ENCODE peak calls at places on chromosomes 3 and 15, in four cellular contexts. One of them, this sample, is unnamed.
A peak's percentile ranks its signal among the peaks of the same experiment; 100 is the strongest.

GRCh38 chr15:84950570-84951111 is 31.0 kb upstream of the PDE8A start:
- DNase-seq in HepG2: no peak
- DNase-seq in HCT116: no peak
- DNase-seq in GM12878: no peak
- DNase-seq in this sample: no peak

GRCh38 chr3:87867001-87867400 is 191.8 kb downstream of the CGGBP1 start:
- DNase-seq in HCT116: no peak
- DNase-seq in GM12878: no peak
- DNase-seq in HepG2: no peak
- DNase-seq in this sample: no peak

GRCh38 chr3:101611023-101611422 is 37.0 kb downstream of the PCNP start:
- DNase-seq in HCT116: no peak
- DNase-seq in HepG2: no peak
- DNase-seq in GM12878: peak; percentile 15
- DNase-seq in this sample: no peak

GRCh38 chr3:49611714-49612113 is 57.4 kb downstream of the BSN start:
- DNase-seq in HCT116: no peak
- DNase-seq in HepG2: no peak
- DNase-seq in GM12878: no peak
- DNase-seq in this sample: no peak

GRCh38 chr3:187000711-187001151 is 70.4 kb downstream of the ST6GAL1 start:
- DNase-seq in GM12878: peak; percentile 99
- DNase-seq in HepG2: no peak
- DNase-seq in HCT116: no peak
- DNase-seq in this sample: no peak

GRCh38 chr3:70516081-70516480 is 203.6 kb upstream of the MDFIC2 start:
- DNase-seq in GM12878: no peak
- DNase-seq in HCT116: no peak
- DNase-seq in HepG2: no peak
- DNase-seq in this sample: no peak

GRCh38 chr3:46496745-46497555 is 826 bp upstream of the RTP3 start:
- DNase-seq in HCT116: no peak
- DNase-seq in HepG2: no peak
- DNase-seq in GM12878: peak; percentile 8
- DNase-seq in this sample: no peak

GRCh38 chr3:114872056-114872455 is 275.0 kb downstream of the ZBTB20 start:
- DNase-seq in HCT116: no peak
- DNase-seq in HepG2: no peak
- DNase-seq in GM12878: no peak
- DNase-seq in this sample: no peak

GRCh38 chr3:182438398-182438797 is 354.9 kb upstream of the ATP11B start:
- DNase-seq in HCT116: no peak
- DNase-seq in GM12878: no peak
- DNase-seq in HepG2: peak; percentile 2
- DNase-seq in this sample: no peak

GRCh38 chr3:144491333-144491732 is 519.7 kb downstream of the DIPK2A start:
- DNase-seq in HCT116: no peak
- DNase-seq in HepG2: no peak
- DNase-seq in GM12878: no peak
- DNase-seq in this sample: no peak

GRCh38 chr3:182979719-182980191 is 583 bp downstream of the DCUN1D1 start:
- DNase-seq in HCT116: no peak
- DNase-seq in HepG2: peak; percentile 12
- DNase-seq in GM12878: no peak
- DNase-seq in this sample: no peak

GRCh38 chr3:188051801-188052228 is 102.1 kb upstream of the LPP start:
- DNase-seq in HepG2: no peak
- DNase-seq in HCT116: no peak
- DNase-seq in GM12878: no peak
- DNase-seq in this sample: no peak

GRCh38 chr3:25297667-25298585 is 130.1 kb upstream of the RARB start:
- DNase-seq in HepG2: no peak
- DNase-seq in GM12878: no peak
- DNase-seq in HCT116: no peak
- DNase-seq in this sample: no peak

GRCh38 chr3:81339040-81339845 is 422.2 kb downstream of the GBE1 start:
- DNase-seq in HCT116: no peak
- DNase-seq in HepG2: peak; percentile 12
- DNase-seq in GM12878: no peak
- DNase-seq in this sample: peak; percentile 8

GRCh38 chr3:177525987-177526712 is 328.9 kb upstream of the TBL1XR1 start:
- DNase-seq in GM12878: no peak
- DNase-seq in HepG2: peak; percentile 54
- DNase-seq in HCT116: no peak
- DNase-seq in this sample: no peak

GRCh38 chr3:165254812-165255211 is 58.6 kb upstream of the SLITRK3 start:
- DNase-seq in GM12878: no peak
- DNase-seq in HCT116: peak; percentile 39
- DNase-seq in HepG2: peak; percentile 16
- DNase-seq in this sample: peak; percentile 10

GRCh38 chr3:49519916-49520385 is 34.3 kb upstream of the BSN start:
- DNase-seq in HepG2: no peak
- DNase-seq in HCT116: no peak
- DNase-seq in GM12878: no peak
- DNase-seq in this sample: no peak

GRCh38 chr3:99878005-99878404 is 60.3 kb downstream of the CMSS1 start:
- DNase-seq in GM12878: no peak
- DNase-seq in HCT116: peak; percentile 51
- DNase-seq in HepG2: peak; percentile 67
- DNase-seq in this sample: no peak

GRCh38 chr3:73255609-73256029 is 194.2 kb downstream of the EBLN2 start:
- DNase-seq in GM12878: no peak
- DNase-seq in HCT116: no peak
- DNase-seq in HepG2: no peak
- DNase-seq in this sample: no peak

GRCh38 chr3:171772427-171773056 is 37.7 kb downstream of the PLD1 start:
- DNase-seq in HepG2: peak; percentile 46
- DNase-seq in HCT116: peak; percentile 52
- DNase-seq in GM12878: no peak
- DNase-seq in this sample: no peak

GRCh38 chr3:16290007-16290826 is 25.2 kb downstream of the OXNAD1 start:
- DNase-seq in HCT116: peak; percentile 24
- DNase-seq in HepG2: peak; percentile 37
- DNase-seq in GM12878: no peak
- DNase-seq in this sample: peak; percentile 20

GRCh38 chr3:186477033-186477432 is 67.1 kb downstream of the CRYGS start:
- DNase-seq in GM12878: no peak
- DNase-seq in HepG2: no peak
- DNase-seq in HCT116: no peak
- DNase-seq in this sample: no peak

GRCh38 chr15:40276927-40277326 is 5.9 kb downstream of the ANKRD63 start:
- DNase-seq in HCT116: no peak
- DNase-seq in GM12878: no peak
- DNase-seq in HepG2: peak; percentile 56
- DNase-seq in this sample: no peak

GRCh38 chr3:170425491-170426239 is 7.0 kb downstream of the CLDN11 start:
- DNase-seq in GM12878: no peak
- DNase-seq in HCT116: no peak
- DNase-seq in HepG2: peak; percentile 97
- DNase-seq in this sample: no peak

GRCh38 chr3:192130534-192131132 is 596.7 kb downstream of the FGF12 start:
- DNase-seq in HCT116: peak; percentile 60
- DNase-seq in GM12878: peak; percentile 13
- DNase-seq in HepG2: peak; percentile 42
- DNase-seq in this sample: peak; percentile 8

GRCh38 chr15:43187544-43188155 is 2.4 kb downstream of the CCNDBP1 start:
- DNase-seq in HCT116: peak; percentile 24
- DNase-seq in HepG2: peak; percentile 53
- DNase-seq in GM12878: no peak
- DNase-seq in this sample: no peak

GRCh38 chr3:9914559-9915251 is 2.2 kb upstream of the IL17RC start:
- DNase-seq in HCT116: no peak
- DNase-seq in GM12878: no peak
- DNase-seq in HepG2: peak; percentile 44
- DNase-seq in this sample: no peak

GRCh38 chr15:74171965-74172541 is 1.5 kb upstream of the ISLR start:
- DNase-seq in HepG2: no peak
- DNase-seq in GM12878: no peak
- DNase-seq in HCT116: no peak
- DNase-seq in this sample: no peak

GRCh38 chr15:56272474-56272873 is 28.8 kb upstream of the RFX7 start:
- DNase-seq in GM12878: no peak
- DNase-seq in HCT116: no peak
- DNase-seq in HepG2: no peak
- DNase-seq in this sample: no peak

GRCh38 chr3:115667175-115668065 is 44.1 kb downstream of the GAP43 start:
- DNase-seq in HCT116: no peak
- DNase-seq in GM12878: no peak
- DNase-seq in HepG2: no peak
- DNase-seq in this sample: no peak

GRCh38 chr3:156763386-156763785 is 62.8 kb upstream of the LEKR1 start:
- DNase-seq in HCT116: no peak
- DNase-seq in GM12878: no peak
- DNase-seq in HepG2: no peak
- DNase-seq in this sample: no peak

GRCh38 chr3:180829409-180830405 is 82.8 kb upstream of the FXR1 start:
- DNase-seq in HCT116: no peak
- DNase-seq in GM12878: no peak
- DNase-seq in HepG2: no peak
- DNase-seq in this sample: no peak

GRCh38 chr3:149480326-149481017 is 6.0 kb downstream of the TM4SF4 start:
- DNase-seq in HCT116: peak; percentile 76
- DNase-seq in HepG2: peak; percentile 85
- DNase-seq in GM12878: peak; percentile 52
- DNase-seq in this sample: peak; percentile 92

GRCh38 chr3:117645561-117646242 is 936.1 kb downstream of the TUSC7 start:
- DNase-seq in HCT116: no peak
- DNase-seq in HepG2: no peak
- DNase-seq in GM12878: no peak
- DNase-seq in this sample: no peak

GRCh38 chr3:185606191-185606590 is 20.1 kb downstream of the SENP2 start:
- DNase-seq in HCT116: no peak
- DNase-seq in GM12878: no peak
- DNase-seq in HepG2: no peak
- DNase-seq in this sample: no peak

GRCh38 chr15:75420698-75421097 is 30.8 kb downstream of the SIN3A start:
- DNase-seq in HCT116: no peak
- DNase-seq in GM12878: no peak
- DNase-seq in HepG2: no peak
- DNase-seq in this sample: no peak

GRCh38 chr15:67548862-67549651 is 6.6 kb downstream of the MAP2K5 start:
- DNase-seq in HCT116: no peak
- DNase-seq in HepG2: no peak
- DNase-seq in GM12878: no peak
- DNase-seq in this sample: no peak
- TF ChIP-seq REST in HCT116: no peak
- TF ChIP-seq REST in HepG2: no peak
- TF ChIP-seq REST in GM12878: no peak
- TF ChIP-seq REST in this sample: no peak

DNA sequence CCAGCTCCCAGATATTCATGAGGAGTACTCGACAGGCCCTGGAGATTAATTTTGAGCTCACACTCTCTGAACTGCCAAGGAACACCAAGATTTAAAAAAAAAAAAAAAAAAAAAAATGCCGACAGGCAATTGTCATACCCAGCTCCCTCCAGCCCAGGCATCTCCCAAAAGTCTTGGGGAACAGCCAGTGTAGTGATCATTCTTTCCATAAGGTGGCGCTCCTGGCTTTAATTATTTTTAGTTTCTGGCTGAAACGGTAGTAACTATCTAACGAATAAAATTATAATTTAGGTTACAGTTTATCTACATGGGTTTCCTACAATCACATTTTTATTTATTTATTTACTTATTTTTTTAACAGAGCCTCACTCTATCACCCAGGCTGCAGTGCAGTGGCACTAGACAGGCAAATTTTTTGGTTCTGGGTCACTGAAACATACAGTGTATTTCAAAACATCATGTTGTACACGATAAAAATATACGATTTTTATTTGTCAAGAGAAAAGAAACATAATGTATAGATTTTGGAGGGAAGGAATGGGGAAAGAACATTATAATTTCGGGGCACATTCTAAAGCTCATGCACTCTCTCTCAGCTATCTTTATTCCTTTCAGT is 157.3 kb downstream of the ADAMTS9 start:
- DNase-seq in HepG2: peak; percentile 18
- DNase-seq in HCT116: peak; percentile 21
- DNase-seq in GM12878: no peak
- DNase-seq in this sample: peak; percentile 10
- TF ChIP-seq SIN3A in HepG2: no peak
- TF ChIP-seq SIN3A in HCT116: no peak
- TF ChIP-seq SIN3A in GM12878: no peak
- TF ChIP-seq SIN3A in this sample: no peak

GRCh38 chr15:78811124-78811824 is at the start of gene ADAMTS7:
- DNase-seq in HepG2: no peak
- DNase-seq in GM12878: no peak
- DNase-seq in HCT116: peak; percentile 46
- DNase-seq in this sample: no peak
- H3K4me3 ChIP-seq in HepG2: peak within 1 kb of the TSS; percentile 75
- H3K4me3 ChIP-seq in GM12878: peak within 1 kb of the TSS; percentile 81
- H3K4me3 ChIP-seq in HCT116: peak within 1 kb of the TSS; percentile 65
- H3K4me3 ChIP-seq in this sample: peak within 1 kb of the TSS; percentile 49

GRCh38 chr3:52289747-52290595 is 2.3 kb downstream of the GLYCTK start:
- DNase-seq in GM12878: no peak
- DNase-seq in HepG2: peak; percentile 97
- DNase-seq in HCT116: no peak
- DNase-seq in this sample: no peak

GRCh38 chr3:52291508-52292181 is 4.0 kb downstream of the GLYCTK start:
- DNase-seq in HepG2: no peak
- DNase-seq in HCT116: no peak
- DNase-seq in GM12878: no peak
- DNase-seq in this sample: no peak

GRCh38 chr3:52288674-52289073 is 1.0 kb downstream of the GLYCTK start:
- DNase-seq in HepG2: no peak
- DNase-seq in HCT116: no peak
- DNase-seq in GM12878: no peak
- DNase-seq in this sample: no peak

GRCh38 chr3:52290596-52291507 is 3.2 kb downstream of the GLYCTK start:
- DNase-seq in HCT116: no peak
- DNase-seq in HepG2: no peak
- DNase-seq in GM12878: no peak
- DNase-seq in this sample: no peak

GRCh38 chr3:52289338-52289746 is 1.7 kb downstream of the GLYCTK start:
- DNase-seq in HCT116: no peak
- DNase-seq in GM12878: no peak
- DNase-seq in HepG2: no peak
- DNase-seq in this sample: no peak
- TF ChIP-seq REST in HCT116: no peak
- TF ChIP-seq REST in GM12878: no peak
- TF ChIP-seq REST in HepG2: no peak
- TF ChIP-seq REST in this sample: no peak

DNA sequence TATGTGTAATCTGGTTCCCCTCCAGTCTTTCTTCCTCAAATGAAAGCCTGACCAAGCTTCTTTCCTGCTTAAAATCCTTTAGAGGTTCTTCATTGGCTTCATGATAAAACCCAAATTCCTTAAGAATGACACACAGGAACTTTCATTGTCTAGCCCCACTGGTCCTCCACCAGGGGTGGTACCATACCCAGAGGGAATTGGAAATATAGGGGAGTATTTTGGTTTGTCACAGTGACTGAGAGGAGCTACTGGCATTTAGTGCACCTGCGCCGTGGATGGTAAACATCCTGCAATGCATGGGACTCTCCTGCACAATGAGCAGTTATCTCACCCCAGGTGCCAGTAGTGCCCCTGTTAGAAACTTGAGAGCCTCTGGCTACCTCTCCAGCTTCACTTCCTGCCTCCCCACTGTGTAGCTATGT is 10.8 kb downstream of the ZWILCH start:
- DNase-seq in GM12878: no peak
- DNase-seq in HCT116: no peak
- DNase-seq in HepG2: no peak
- DNase-seq in this sample: no peak
- TF ChIP-seq SIN3A in GM12878: no peak
- TF ChIP-seq SIN3A in HCT116: no peak
- TF ChIP-seq SIN3A in HepG2: no peak
- TF ChIP-seq SIN3A in this sample: no peak

GRCh38 chr3:113753376-113753985 is 6.6 kb downstream of the ATP6V1A start:
- DNase-seq in GM12878: no peak
- DNase-seq in HepG2: no peak
- DNase-seq in HCT116: no peak
- DNase-seq in this sample: no peak
- H3K4me3 ChIP-seq in GM12878: no peak overlapping the region
- H3K4me3 ChIP-seq in HepG2: no peak overlapping the region
- H3K4me3 ChIP-seq in HCT116: no peak overlapping the region
- H3K4me3 ChIP-seq in this sample: no peak overlapping the region